ENCODE peak calls at places on chromosomes 7 and 10, in seven cellular contexts. Z, R, J, M, U, G and T are unnamed samples.

GRCh38 chr7:83305027-83305426 is 142.3 kb upstream of the PCLO start:
- DNase-seq in U (no peak), R (no peak), G (no peak), M (no peak), Z (no peak), J (no peak), T (no peak)

GRCh38 chr10:46247808-46248569 is 38.8 kb upstream of the ANTXRL start:
- DNase-seq in U (peak; percentile 53), G (no peak), J (no peak), R (peak; percentile 65), Z (no peak), M (peak; percentile 80), T (no peak)

GRCh38 chr10:77027576-77027975 is 610.0 kb downstream of the KCNMA1 start:
- DNase-seq in J (no peak), G (no peak), U (no peak), M (no peak), R (no peak), Z (no peak), T (no peak)

GRCh38 chr10:96636546-96636945 is 49.7 kb upstream of the TM9SF3 start:
- DNase-seq in R (no peak), G (no peak), Z (no peak), J (peak; percentile 49), M (no peak), U (no peak), T (no peak)

GRCh38 chr10:22229756-22230330 is 12.0 kb upstream of the EBLN1 start:
- DNase-seq in J (peak; percentile 7), M (no peak), U (peak; percentile 17), R (no peak), G (no peak), Z (no peak), T (no peak)

GRCh38 chr10:120336910-120337540 is 120.0 kb upstream of the PLPP4 start:
- DNase-seq in Z (peak; percentile 90), U (peak; percentile 69), G (peak; percentile 13), M (no peak), J (peak; percentile 17), R (no peak), T (peak; percentile 58)

GRCh38 chr7:151426486-151426905 is 13.4 kb downstream of the CRYGN start:
- DNase-seq in J (peak; percentile 98), U (no peak), R (no peak), Z (no peak), M (peak; percentile 77), G (no peak), T (peak; percentile 85)

GRCh38 chr10:32314588-32314987 is 32.4 kb downstream of the EPC1 start:
- DNase-seq in U (no peak), M (no peak), J (no peak), R (no peak), G (no peak), Z (no peak), T (no peak)

GRCh38 chr7:405489-406211 is 114.0 kb downstream of the PDGFA start:
- DNase-seq in R (peak; percentile 53), Z (peak; percentile 47), U (peak; percentile 22), M (peak; percentile 44), J (no peak), G (no peak), T (no peak)

GRCh38 chr10:50862719-50863118 is 22.7 kb downstream of the A1CF start:
- DNase-seq in R (no peak), Z (no peak), U (no peak), M (no peak), G (no peak), J (no peak), T (no peak)

GRCh38 chr10:129305046-129305445 is 162.0 kb upstream of the MGMT start:
- DNase-seq in Z (no peak), J (no peak), G (no peak), M (no peak), R (no peak), U (no peak), T (no peak)

GRCh38 chr7:95897557-95898183 is 125.3 kb downstream of the DYNC1I1 start:
- DNase-seq in J (no peak), U (no peak), R (no peak), G (no peak), M (no peak), Z (no peak), T (no peak)

GRCh38 chr10:77259475-77259874 is 378.1 kb downstream of the KCNMA1 start:
- DNase-seq in G (no peak), Z (no peak), R (no peak), J (no peak), U (no peak), M (no peak), T (no peak)

GRCh38 chr7:71137479-71137878 is 5.5 kb downstream of the GALNT17 start:
- DNase-seq in J (no peak), M (no peak), U (no peak), G (no peak), R (no peak), Z (no peak), T (no peak)

GRCh38 chr10:91556691-91557529 is 76.0 kb downstream of the PPP1R3C start:
- DNase-seq in R (no peak), G (no peak), J (no peak), M (no peak), Z (no peak), U (no peak), T (no peak)

GRCh38 chr7:117435475-117436043 is 8.3 kb upstream of the ASZ1 start:
- DNase-seq in Z (no peak), R (no peak), G (no peak), M (no peak), U (no peak), J (peak; percentile 31), T (no peak)

GRCh38 chr10:109966961-109967738 is 40.6 kb upstream of the ADD3 start:
- DNase-seq in R (no peak), U (no peak), J (peak; percentile 73), G (no peak), Z (peak; percentile 66), M (peak; percentile 64), T (peak; percentile 12)

GRCh38 chr7:28483868-28484267 is 71.5 kb downstream of the CREB5 start:
- DNase-seq in G (no peak), M (no peak), Z (no peak), J (peak; percentile 82), R (no peak), U (no peak), T (no peak)

GRCh38 chr10:48504141-48504885 is 100.6 kb downstream of the ARHGAP22 start:
- DNase-seq in J (no peak), M (no peak), Z (peak; percentile 36), R (no peak), U (peak; percentile 37), G (no peak), T (no peak)

GRCh38 chr7:26143298-26144044 is 8.5 kb upstream of the NFE2L3 start:
- DNase-seq in Z (no peak), U (no peak), R (no peak), M (no peak), J (peak; percentile 51), G (no peak), T (no peak)

GRCh38 chr10:69901623-69902505 is 100.2 kb downstream of the COL13A1 start:
- DNase-seq in G (no peak), Z (peak; percentile 92), M (peak; percentile 72), J (peak; percentile 39), R (no peak), U (peak; percentile 64), T (peak; percentile 54)

GRCh38 chr7:155660059-155660757 is 15.7 kb downstream of the RBM33 start:
- DNase-seq in U (no peak), Z (no peak), R (no peak), G (no peak), J (peak; percentile 41), M (no peak), T (no peak)
- H3K4me1 ChIP-seq in U (no peaks in the 10 kb centered on the region), Z (no peaks in the 10 kb centered on the region), R (peaks cover 12% of the 10 kb centered on the region), G (peaks cover 62% of the 10 kb centered on the region), J (peaks cover under 1% of the 10 kb centered on the region), M (peaks cover 3% of the 10 kb centered on the region), T (no peaks in the 10 kb centered on the region)

GRCh38 chr10:73781548-73781878 is 335 bp upstream of the CHCHD1 start:
- DNase-seq in Z (no peak), R (no peak), U (no peak), M (no peak), J (no peak), G (no peak), T (no peak)
- H3K4me1 ChIP-seq in Z (peaks cover 6% of the 10 kb centered on the region), R (peaks cover 23% of the 10 kb centered on the region), U (peaks cover 4% of the 10 kb centered on the region), M (peaks cover 3% of the 10 kb centered on the region), J (peaks cover 4% of the 10 kb centered on the region), G (peaks cover 43% of the 10 kb centered on the region), T (peaks cover 11% of the 10 kb centered on the region)

GRCh38 chr10:79296431-79296830 is 50.8 kb upstream of the PPIF start:
- DNase-seq in U (no peak), R (peak; percentile 58), Z (no peak), J (no peak), G (no peak), M (peak; percentile 61), T (no peak)
- H3K4me1 ChIP-seq in U (no peaks in the 10 kb centered on the region), R (no peaks in the 10 kb centered on the region), Z (no peaks in the 10 kb centered on the region), J (peaks cover 36% of the 10 kb centered on the region), G (no peaks in the 10 kb centered on the region), M (no peaks in the 10 kb centered on the region), T (peaks cover 3% of the 10 kb centered on the region)

GRCh38 chr10:11152801-11153200 is 135.1 kb downstream of the CELF2 start:
- DNase-seq in J (no peak), R (no peak), G (no peak), Z (no peak), M (no peak), U (no peak), T (no peak)
- H3K4me1 ChIP-seq in J (no peaks in the 10 kb centered on the region), R (no peaks in the 10 kb centered on the region), G (peaks cover 98% of the 10 kb centered on the region), Z (peaks cover 15% of the 10 kb centered on the region), M (peaks cover 12% of the 10 kb centered on the region), U (peaks cover 63% of the 10 kb centered on the region), T (no peaks in the 10 kb centered on the region)

GRCh38 chr7:2705371-2706096 is 17.5 kb downstream of the AMZ1 start:
- DNase-seq in J (no peak), Z (peak; percentile 35), R (no peak), G (no peak), U (no peak), M (no peak), T (peak; percentile 72)
- H3K4me1 ChIP-seq in J (peaks cover 3% of the 10 kb centered on the region), Z (no peaks in the 10 kb centered on the region), R (no peaks in the 10 kb centered on the region), G (peaks cover 17% of the 10 kb centered on the region), U (peaks cover 6% of the 10 kb centered on the region), M (no peaks in the 10 kb centered on the region), T (peaks cover 30% of the 10 kb centered on the region)